ENCODE peak calls at places on chromosomes 13 and 19, in ten cellular contexts. H is fibroblast of lung, U is IMR-90, P is fibroblast of mammary gland, W is cardiac fibroblast, N is lung, T is GM06990, I is coronary artery, K is Peyer's patch, G is foreskin fibroblast. B is an unnamed sample.

GRCh38 chr19:41376998-41377365 is 649 bp downstream of the TMEM91 start:
- DNase-seq in W (no peak), U (no peak), G (no peak), I (no peak), N (no peak), P (peak; percentile 60), K (no peak), T (no peak), H (no peak), B (no peak)

GRCh38 chr13:66952507-66952906 is 277.6 kb downstream of the PCDH9 start:
- DNase-seq in G (no peak), I (no peak), U (no peak), N (no peak), K (no peak), P (no peak), T (no peak), H (no peak), W (no peak), B (no peak)

GRCh38 chr19:47589824-47590223 is 16.9 kb upstream of the ZNF541 start:
- DNase-seq in U (no peak), G (no peak), N (no peak), W (no peak), I (no peak), T (no peak), H (no peak), P (no peak), K (no peak), B (no peak)

GRCh38 chr13:31670831-31671617 is 68.3 kb upstream of the RXFP2 start:
- DNase-seq in H (no peak), U (no peak), P (peak; percentile 50), K (no peak), W (peak; percentile 17), N (no peak), I (no peak), G (peak; percentile 2), T (no peak), B (no peak)

GRCh38 chr13:105984236-105984635 is 551.2 kb downstream of the EFNB2 start:
- DNase-seq in T (no peak), H (no peak), U (no peak), N (no peak), W (no peak), P (no peak), G (no peak), K (no peak), I (no peak), B (no peak)

GRCh38 chr19:4474504-4475136 is 2.5 kb downstream of the HDGFL2 start:
- DNase-seq in I (no peak), W (peak; percentile 73), G (peak; percentile 37), U (peak; percentile 68), N (no peak), T (no peak), P (peak; percentile 55), H (peak; percentile 72), K (no peak), B (peak; percentile 63)

GRCh38 chr13:98570929-98571372 is 6.0 kb downstream of the STK24 start:
- DNase-seq in T (peak; percentile 73), P (peak; percentile 72), G (no peak), N (peak; percentile 55), K (peak; percentile 79), U (no peak), I (no peak), W (no peak), H (peak; percentile 45), B (peak; percentile 93)

GRCh38 chr13:63088226-63088625 is 1672.6 kb upstream of the PCDH20 start:
- DNase-seq in K (no peak), I (no peak), W (peak; percentile 16), U (peak; percentile 59), H (peak; percentile 68), P (peak; percentile 56), T (no peak), G (peak; percentile 20), N (no peak), B (no peak)

GRCh38 chr13:100196380-100196779 is 107.5 kb downstream of the PCCA start:
- DNase-seq in U (no peak), N (no peak), W (no peak), P (no peak), G (no peak), H (no peak), T (no peak), K (no peak), I (no peak), B (no peak)

GRCh38 chr19:36060430-36060829 is 5.7 kb downstream of the WDR62 start:
- DNase-seq in H (peak; percentile 47), U (peak; percentile 63), N (no peak), T (no peak), I (no peak), G (peak; percentile 60), W (peak; percentile 78), P (peak; percentile 61), K (peak; percentile 59), B (peak; percentile 72)

GRCh38 chr19:33132021-33132420 is at the start of gene WDR88:
- DNase-seq in T (no peak), G (no peak), I (no peak), N (no peak), W (no peak), U (no peak), H (no peak), K (no peak), P (no peak), B (no peak)

GRCh38 chr13:43572601-43573360 is 214.0 kb downstream of the ENOX1 start:
- DNase-seq in I (no peak), U (peak; percentile 25), K (no peak), N (no peak), G (peak; percentile 28), T (no peak), W (no peak), P (peak; percentile 33), H (peak; percentile 56), B (peak; percentile 43)

GRCh38 chr13:46982856-46983582 is 86.2 kb upstream of the HTR2A start:
- DNase-seq in P (no peak), I (no peak), H (no peak), U (no peak), K (peak; percentile 66), W (no peak), G (no peak), N (no peak), T (peak; percentile 81), B (no peak)

GRCh38 chr13:29925457-29925856 is 75.0 kb upstream of the UBL3 start:
- DNase-seq in N (peak; percentile 91), T (no peak), G (peak; percentile 85), H (peak; percentile 81), I (peak; percentile 93), U (peak; percentile 78), W (peak; percentile 97), P (peak; percentile 86), K (peak; percentile 74), B (peak; percentile 86)

GRCh38 chr19:40716031-40716654 is 543 bp downstream of the COQ8B start:
- DNase-seq in W (no peak), U (peak; percentile 95), T (peak; percentile 68), N (no peak), I (no peak), H (no peak), P (peak; percentile 97), G (peak; percentile 90), K (peak; percentile 58), B (no peak)

GRCh38 chr13:112057736-112058518 is 9.0 kb upstream of the SOX1 start:
- DNase-seq in T (no peak), P (no peak), H (no peak), K (no peak), G (no peak), N (no peak), I (peak; percentile 28), U (no peak), W (no peak), B (no peak)

GRCh38 chr13:86792153-86792651 is 879.0 kb upstream of the SLITRK5 start:
- DNase-seq in T (no peak), G (no peak), U (no peak), K (no peak), I (no peak), H (no peak), P (no peak), W (no peak), N (no peak), B (no peak)

GRCh38 chr19:55196803-55197202 is 12.5 kb downstream of the PTPRH start:
- DNase-seq in G (no peak), N (no peak), K (no peak), I (no peak), P (no peak), W (no peak), U (no peak), T (no peak), H (no peak), B (no peak)

GRCh38 chr19:3171894-3172679 is 6.5 kb upstream of the S1PR4 start:
- DNase-seq in P (no peak), W (no peak), T (no peak), I (peak; percentile 47), H (no peak), K (no peak), U (no peak), N (no peak), G (no peak), B (no peak)

GRCh38 chr19:49890349-49891311 is 6.1 kb downstream of the IL4I1 start:
- DNase-seq in I (no peak), G (no peak), T (peak; percentile 85), U (no peak), W (no peak), N (no peak), K (peak; percentile 83), P (no peak), H (no peak), B (no peak)
- TF ChIP-seq CTCF in I (peak; percentile 17), G (no peak), T (no peak), U (no peak), W (no peak), N (no peak), K (no peak), P (no peak), H (no peak), B (no peak)

DNA sequence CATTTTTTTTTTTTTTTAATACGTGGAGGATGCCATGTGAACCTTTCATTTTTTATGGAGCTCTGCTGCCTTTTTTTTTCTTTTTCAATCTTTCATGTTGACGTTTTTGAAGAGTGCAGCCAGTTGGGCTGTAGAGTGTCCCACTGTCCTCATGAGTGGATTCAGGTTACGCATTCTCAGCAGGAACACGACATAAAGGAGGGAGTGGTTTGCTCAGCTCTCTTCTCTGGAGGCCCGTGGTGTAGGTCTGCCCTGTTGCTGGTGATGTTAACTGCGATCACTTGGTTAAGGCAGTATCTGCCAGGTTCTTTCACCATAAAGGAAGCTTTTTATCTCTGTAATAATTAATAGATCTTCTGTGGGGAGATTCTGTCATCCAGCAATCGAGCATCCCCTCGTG is 26.7 kb upstream of the CACNG8 start:
- DNase-seq in T (no peak), G (no peak), N (no peak), K (no peak), I (no peak), H (no peak), W (no peak), P (no peak), U (no peak), B (no peak)
- H3K4me3 ChIP-seq in T (no peak overlapping the region), G (no peak overlapping the region), N (no peak overlapping the region), K (no peak overlapping the region), I (no peak overlapping the region), H (no peak overlapping the region), W (no peak overlapping the region), P (no peak overlapping the region), U (no peak overlapping the region), B (no peak overlapping the region)

GRCh38 chr19:27793644-27794443 is 1419.1 kb downstream of the UQCRFS1 start:
- DNase-seq in K (peak; percentile 98), N (peak; percentile 95), U (peak; percentile 93), T (peak; percentile 91), P (peak; percentile 93), I (peak; percentile 94), H (peak; percentile 95), W (peak; percentile 94), G (peak; percentile 94), B (peak; percentile 93)
- TF ChIP-seq CTCF in K (no peak), N (no peak), U (no peak), T (no peak), P (no peak), I (no peak), H (no peak), W (no peak), G (no peak), B (no peak)

GRCh38 chr19:57818378-57818777 is 3.7 kb upstream of the ZNF552 start:
- DNase-seq in W (no peak), K (no peak), I (no peak), H (no peak), G (no peak), U (no peak), T (no peak), N (no peak), P (no peak), B (no peak)
- H3K4me3 ChIP-seq in W (no peak overlapping the region), K (no peak overlapping the region), I (no peak overlapping the region), H (no peak overlapping the region), G (no peak overlapping the region), U (no peak overlapping the region), T (no peak overlapping the region), N (no peak overlapping the region), P (no peak overlapping the region), B (no peak overlapping the region)